ENCODE peak calls at places on chromosome 1, in four cellular contexts. O, E, V and A are unnamed samples. For H3K36me3 and H3K4me1, the result is how much of the 10 kb centered on the place peaks cover.

GRCh38 chr1:1351511-1352427 is 2.6 kb upstream of the DVL1 start:
- DNase-seq in O (no peak), E (no peak), V (no peak), A (no peak)

GRCh38 chr1:145758575-145758974 is 39.3 kb downstream of the CD160 start:
- DNase-seq in O (no peak), E (no peak), V (no peak), A (no peak)

GRCh38 chr1:59249738-59250137 is 47.2 kb upstream of the FGGY start:
- DNase-seq in O (no peak), E (no peak), V (no peak), A (no peak)

GRCh38 chr1:61123321-61123720 is 41.0 kb downstream of the NFIA start:
- DNase-seq in O (no peak), E (no peak), V (no peak), A (no peak)

GRCh38 chr1:241412646-241413045 is 55.6 kb upstream of the RGS7 start:
- DNase-seq in O (no peak), E (no peak), V (no peak), A (no peak)

GRCh38 chr1:6028042-6028895 is 17.4 kb upstream of the KCNAB2 start:
- DNase-seq in O (peak), E (no peak), V (peak), A (peak)

GRCh38 chr1:96688737-96689136 is 32.8 kb upstream of the PTBP2 start:
- DNase-seq in O (no peak), E (no peak), V (no peak), A (no peak)

GRCh38 chr1:25474439-25475047 is 43.8 kb downstream of the MACO1 start:
- DNase-seq in O (no peak), E (no peak), V (no peak), A (peak)

GRCh38 chr1:41639332-41639936 is 155.0 kb upstream of the EDN2 start:
- DNase-seq in O (no peak), E (no peak), V (no peak), A (no peak)

GRCh38 chr1:10824821-10825540 is 28.5 kb upstream of the CASZ1 start:
- DNase-seq in O (no peak), E (no peak), V (no peak), A (no peak)

GRCh38 chr1:167501513-167502191 is 16.7 kb downstream of the CD247 start:
- DNase-seq in O (no peak), E (peak), V (no peak), A (no peak)

GRCh38 chr1:2547210-2548067 is 8.7 kb upstream of the TNFRSF14 start:
- DNase-seq in O (no peak), E (peak), V (no peak), A (no peak)

GRCh38 chr1:19706136-19706535 is 41.5 kb downstream of the HTR6 start:
- DNase-seq in O (no peak), E (no peak), V (no peak), A (no peak)

GRCh38 chr1:185560760-185561159 is 173.4 kb upstream of the HMCN1 start:
- DNase-seq in O (peak), E (no peak), V (no peak), A (no peak)

GRCh38 chr1:55735110-55735509 is 519.9 kb upstream of the USP24 start:
- DNase-seq in O (no peak), E (no peak), V (no peak), A (no peak)

GRCh38 chr1:111199881-111200801 is at the start of gene DENND2D:
- DNase-seq in O (peak), E (no peak), V (peak), A (peak)

GRCh38 chr1:99737016-99737415 is 29.4 kb downstream of the FRRS1 start:
- DNase-seq in O (no peak), E (peak), V (peak), A (no peak)

DNA sequence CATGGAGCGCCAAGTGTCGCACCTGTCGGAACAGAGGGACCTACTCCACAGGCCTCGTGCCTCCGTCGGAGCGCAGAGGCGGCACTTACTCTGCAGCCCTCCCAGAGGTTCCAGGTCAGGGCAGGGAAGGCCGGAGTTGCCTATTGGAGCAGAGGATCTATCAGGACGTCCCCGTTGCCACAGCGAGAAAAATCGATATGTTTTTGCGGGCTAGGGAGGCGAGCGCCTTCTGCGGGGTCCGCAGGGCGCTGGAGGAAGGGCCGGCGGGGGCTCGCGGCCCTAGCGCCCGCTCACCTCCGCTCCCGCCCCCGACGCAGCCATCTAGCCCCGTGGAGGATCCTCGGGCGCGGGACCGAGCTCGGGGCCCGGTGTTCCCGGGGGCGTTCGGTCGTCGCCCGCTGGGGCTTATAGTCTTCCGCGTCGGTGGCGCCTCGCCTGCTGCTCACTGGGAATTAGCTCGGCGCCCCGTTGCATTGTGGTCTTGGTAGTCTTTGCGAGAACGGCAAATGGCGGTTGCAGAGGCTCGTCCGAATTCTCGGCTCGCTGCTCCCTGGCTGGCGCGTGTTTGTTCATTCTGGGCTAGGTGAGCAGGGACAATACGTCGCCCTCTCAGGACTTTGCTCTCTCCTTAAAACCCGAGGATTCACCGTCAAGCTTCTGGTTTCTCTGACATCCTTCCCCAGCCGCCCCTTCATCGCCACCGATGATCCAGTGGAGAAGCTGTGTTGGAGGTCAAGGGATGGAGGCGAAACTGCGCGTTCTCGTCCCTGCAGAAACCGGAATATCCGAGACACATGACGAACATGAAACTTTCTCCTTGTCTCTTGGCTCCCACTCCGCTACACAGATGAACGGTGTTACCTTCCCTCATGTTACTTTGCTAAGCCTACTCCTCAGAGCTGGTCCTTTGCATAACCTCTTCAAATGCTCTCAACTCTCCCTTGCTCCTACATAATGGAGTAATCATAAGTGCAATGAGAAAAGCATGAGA is at the start of gene JTB:
- DNase-seq in O (peak), E (peak), V (peak), A (peak)
- H3K4me3 ChIP-seq in O (peak), E (peak), V (peak), A (peak)

GRCh38 chr1:169869426-169869825 is 24.3 kb downstream of the SCYL3 start:
- DNase-seq in O (no peak), E (no peak), V (no peak), A (no peak)

GRCh38 chr1:169877800-169878491 is 15.8 kb downstream of the SCYL3 start:
- DNase-seq in O (no peak), E (no peak), V (no peak), A (no peak)

GRCh38 chr1:169874229-169874628 is 19.5 kb downstream of the SCYL3 start:
- DNase-seq in O (no peak), E (no peak), V (no peak), A (no peak)

GRCh38 chr1:169868978-169869377 is 24.7 kb downstream of the SCYL3 start:
- DNase-seq in O (no peak), E (no peak), V (no peak), A (no peak)

GRCh38 chr1:169873582-169874200 is 20.0 kb downstream of the SCYL3 start:
- DNase-seq in O (no peak), E (no peak), V (no peak), A (no peak)
- H3K36me3 ChIP-seq in O (under half), E (half or more), V (under half), A (half or more)

GRCh38 chr1:44068442-44068861 is 37.2 kb upstream of the SLC6A9 start:
- DNase-seq in O (peak), E (peak), V (no peak), A (no peak)
- H3K4me1 ChIP-seq in O (under half), E (under half), V (under half), A (under half)

DNA sequence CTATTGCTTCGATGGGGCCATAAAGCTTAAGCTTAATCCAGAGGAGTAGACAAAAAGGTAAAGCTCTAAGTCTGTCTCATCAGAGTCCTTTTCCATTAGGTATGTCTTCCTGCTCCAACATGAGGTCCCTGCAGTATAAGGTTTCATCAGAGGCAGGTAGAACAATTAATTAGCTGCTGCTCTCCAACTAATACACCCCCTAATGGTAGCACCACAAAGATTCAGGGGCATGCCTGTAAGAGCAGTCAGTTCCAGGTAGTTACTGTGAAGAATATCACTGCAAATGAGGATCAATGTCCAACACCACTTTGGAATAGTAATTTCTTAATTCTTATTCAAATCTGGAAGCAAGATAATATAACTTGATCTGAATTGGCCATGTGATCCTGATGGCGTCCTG is 160.3 kb upstream of the ESRRG start:
- DNase-seq in O (no peak), E (no peak), V (no peak), A (no peak)
- H3K4me3 ChIP-seq in O (no peak), E (no peak), V (no peak), A (no peak)

GRCh38 chr1:42680921-42681683 is 1.1 kb upstream of the YBX1 start:
- DNase-seq in O (no peak), E (peak), V (peak), A (peak)

GRCh38 chr1:42686418-42686817 is 4.2 kb downstream of the YBX1 start:
- DNase-seq in O (no peak), E (no peak), V (no peak), A (no peak)

GRCh38 chr1:42681771-42682483 is at the start of gene YBX1:
- DNase-seq in O (peak), E (peak), V (peak), A (peak)

GRCh38 chr1:42682739-42683529 is 716 bp downstream of the YBX1 start:
- DNase-seq in O (peak), E (peak), V (peak), A (peak)

DNA sequence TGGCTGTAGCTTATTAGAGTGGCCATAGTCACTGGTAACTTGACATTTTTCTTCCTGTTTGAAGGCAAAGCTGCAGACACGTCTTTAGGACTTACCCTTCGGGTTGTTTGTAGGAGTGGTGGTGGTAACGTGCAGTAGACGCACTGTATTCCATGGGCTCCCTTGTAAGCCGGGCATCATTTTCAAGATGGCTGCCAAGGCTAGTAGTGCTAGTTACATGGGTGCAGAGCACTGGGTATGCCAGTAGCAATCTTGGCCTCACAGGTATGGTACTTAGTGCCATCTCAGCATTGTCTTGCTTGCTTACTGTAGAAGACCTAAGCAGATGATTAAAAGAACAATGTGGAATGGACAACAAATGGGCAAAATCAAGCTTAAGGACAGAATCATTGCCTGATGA is 1.9 kb downstream of the YBX1 start:
- DNase-seq in O (no peak), E (peak), V (peak), A (no peak)
- H3K36me3 ChIP-seq in O (under half), E (half or more), V (under half), A (under half)

GRCh38 chr1:178539291-178539690 is 26.4 kb downstream of the TEX35 start:
- DNase-seq in O (no peak), E (no peak), V (no peak), A (no peak)
- H3K4me1 ChIP-seq in O (under half), E (under half), V (under half), A (under half)